ENCODE peak calls at places on chromosomes 12 and 14, in eight cellular contexts. One of them, this sample, is unnamed.

GRCh38 chr12:124917135-124917840 is 2.8 kb upstream of the UBC start:
- DNase-seq in breast epithelium: peak; percentile 99
- DNase-seq in H1: peak; percentile 97
- DNase-seq in transverse colon: peak; percentile 97
- DNase-seq in sigmoid colon: peak; percentile 100
- DNase-seq in heart left ventricle: peak; percentile 98
- DNase-seq in adrenal gland: peak; percentile 99
- DNase-seq in A549: peak; percentile 100
- DNase-seq in this sample: peak; percentile 99

GRCh38 chr14:60217713-60218112 is 31.3 kb upstream of the PPM1A start:
- DNase-seq in breast epithelium: no peak
- DNase-seq in H1: no peak
- DNase-seq in transverse colon: no peak
- DNase-seq in sigmoid colon: no peak
- DNase-seq in heart left ventricle: no peak
- DNase-seq in adrenal gland: no peak
- DNase-seq in A549: no peak
- DNase-seq in this sample: no peak

GRCh38 chr14:97975960-97976359 is 1178.8 kb downstream of the VRK1 start:
- DNase-seq in breast epithelium: no peak
- DNase-seq in H1: no peak
- DNase-seq in transverse colon: no peak
- DNase-seq in sigmoid colon: no peak
- DNase-seq in heart left ventricle: no peak
- DNase-seq in adrenal gland: no peak
- DNase-seq in A549: no peak
- DNase-seq in this sample: no peak

GRCh38 chr14:81137316-81137715 is 83.4 kb downstream of the GTF2A1 start:
- DNase-seq in breast epithelium: no peak
- DNase-seq in H1: no peak
- DNase-seq in transverse colon: no peak
- DNase-seq in sigmoid colon: no peak
- DNase-seq in heart left ventricle: no peak
- DNase-seq in adrenal gland: peak; percentile 71
- DNase-seq in A549: peak; percentile 41
- DNase-seq in this sample: no peak

GRCh38 chr12:116194935-116195431 is 82.5 kb downstream of the MED13L start:
- DNase-seq in breast epithelium: no peak
- DNase-seq in H1: no peak
- DNase-seq in transverse colon: peak; percentile 8
- DNase-seq in sigmoid colon: no peak
- DNase-seq in heart left ventricle: no peak
- DNase-seq in adrenal gland: no peak
- DNase-seq in A549: peak; percentile 14
- DNase-seq in this sample: no peak

GRCh38 chr14:71108398-71109114 is 201.3 kb downstream of the PCNX1 start:
- DNase-seq in breast epithelium: no peak
- DNase-seq in H1: no peak
- DNase-seq in transverse colon: no peak
- DNase-seq in sigmoid colon: no peak
- DNase-seq in heart left ventricle: no peak
- DNase-seq in adrenal gland: no peak
- DNase-seq in A549: no peak
- DNase-seq in this sample: no peak

GRCh38 chr14:88333036-88333435 is 10.0 kb upstream of the KCNK10 start:
- DNase-seq in breast epithelium: no peak
- DNase-seq in H1: no peak
- DNase-seq in transverse colon: no peak
- DNase-seq in sigmoid colon: no peak
- DNase-seq in heart left ventricle: no peak
- DNase-seq in adrenal gland: no peak
- DNase-seq in A549: no peak
- DNase-seq in this sample: no peak

GRCh38 chr12:25707056-25707455 is 154.0 kb upstream of the LMNTD1 start:
- DNase-seq in breast epithelium: no peak
- DNase-seq in H1: no peak
- DNase-seq in transverse colon: no peak
- DNase-seq in sigmoid colon: no peak
- DNase-seq in heart left ventricle: no peak
- DNase-seq in adrenal gland: no peak
- DNase-seq in A549: no peak
- DNase-seq in this sample: no peak

GRCh38 chr12:45745861-45746277 is 16.4 kb downstream of the ARID2 start:
- DNase-seq in breast epithelium: no peak
- DNase-seq in H1: no peak
- DNase-seq in transverse colon: no peak
- DNase-seq in sigmoid colon: no peak
- DNase-seq in heart left ventricle: no peak
- DNase-seq in adrenal gland: no peak
- DNase-seq in A549: peak; percentile 27
- DNase-seq in this sample: no peak

GRCh38 chr14:49727171-49727570 is 34.3 kb downstream of the KLHDC1 start:
- DNase-seq in breast epithelium: no peak
- DNase-seq in H1: no peak
- DNase-seq in transverse colon: no peak
- DNase-seq in sigmoid colon: no peak
- DNase-seq in heart left ventricle: no peak
- DNase-seq in adrenal gland: no peak
- DNase-seq in A549: no peak
- DNase-seq in this sample: no peak

GRCh38 chr12:124305776-124306685 is 11.1 kb downstream of the RFLNA start:
- DNase-seq in breast epithelium: no peak
- DNase-seq in H1: no peak
- DNase-seq in transverse colon: no peak
- DNase-seq in sigmoid colon: no peak
- DNase-seq in heart left ventricle: no peak
- DNase-seq in adrenal gland: no peak
- DNase-seq in A549: no peak
- DNase-seq in this sample: no peak

GRCh38 chr14:68403191-68403781 is 389.6 kb downstream of the ZFP36L1 start:
- DNase-seq in breast epithelium: no peak
- DNase-seq in H1: no peak
- DNase-seq in transverse colon: no peak
- DNase-seq in sigmoid colon: no peak
- DNase-seq in heart left ventricle: no peak
- DNase-seq in adrenal gland: no peak
- DNase-seq in A549: no peak
- DNase-seq in this sample: no peak

GRCh38 chr14:50344116-50344775 is 32.1 kb downstream of the DMAC2L start:
- DNase-seq in breast epithelium: no peak
- DNase-seq in H1: no peak
- DNase-seq in transverse colon: no peak
- DNase-seq in sigmoid colon: no peak
- DNase-seq in heart left ventricle: no peak
- DNase-seq in adrenal gland: no peak
- DNase-seq in A549: no peak
- DNase-seq in this sample: no peak

GRCh38 chr12:71183018-71183417 is 25.2 kb upstream of the TSPAN8 start:
- DNase-seq in breast epithelium: no peak
- DNase-seq in H1: no peak
- DNase-seq in transverse colon: no peak
- DNase-seq in sigmoid colon: no peak
- DNase-seq in heart left ventricle: no peak
- DNase-seq in adrenal gland: peak; percentile 57
- DNase-seq in A549: no peak
- DNase-seq in this sample: no peak

GRCh38 chr14:64038857-64039542 is 186.2 kb downstream of the SYNE2 start:
- DNase-seq in breast epithelium: no peak
- DNase-seq in H1: no peak
- DNase-seq in transverse colon: no peak
- DNase-seq in sigmoid colon: no peak
- DNase-seq in heart left ventricle: no peak
- DNase-seq in adrenal gland: no peak
- DNase-seq in A549: no peak
- DNase-seq in this sample: no peak

GRCh38 chr14:82766128-82766527 is 1232.5 kb upstream of the SEL1L start:
- DNase-seq in breast epithelium: no peak
- DNase-seq in H1: no peak
- DNase-seq in transverse colon: no peak
- DNase-seq in sigmoid colon: no peak
- DNase-seq in heart left ventricle: no peak
- DNase-seq in adrenal gland: no peak
- DNase-seq in A549: no peak
- DNase-seq in this sample: no peak

GRCh38 chr12:26783791-26784379 is 49.1 kb downstream of the ITPR2 start:
- DNase-seq in breast epithelium: no peak
- DNase-seq in H1: no peak
- DNase-seq in transverse colon: no peak
- DNase-seq in sigmoid colon: no peak
- DNase-seq in heart left ventricle: no peak
- DNase-seq in adrenal gland: no peak
- DNase-seq in A549: no peak
- DNase-seq in this sample: no peak

GRCh38 chr14:105855893-105856675 is 329.7 kb downstream of the TMEM121 start:
- DNase-seq in breast epithelium: no peak
- DNase-seq in H1: no peak
- DNase-seq in transverse colon: peak; percentile 7
- DNase-seq in sigmoid colon: peak; percentile 47
- DNase-seq in heart left ventricle: no peak
- DNase-seq in adrenal gland: peak; percentile 8
- DNase-seq in A549: no peak
- DNase-seq in this sample: no peak

GRCh38 chr14:35878272-35879140 is 52.4 kb downstream of the BRMS1L start:
- DNase-seq in breast epithelium: no peak
- DNase-seq in H1: no peak
- DNase-seq in transverse colon: peak; percentile 37
- DNase-seq in sigmoid colon: no peak
- DNase-seq in heart left ventricle: peak; percentile 32
- DNase-seq in adrenal gland: peak; percentile 84
- DNase-seq in A549: peak; percentile 74
- DNase-seq in this sample: no peak

GRCh38 chr12:52949413-52950331 is 754 bp downstream of the KRT18 start:
- DNase-seq in breast epithelium: peak; percentile 83
- DNase-seq in H1: no peak
- DNase-seq in transverse colon: peak; percentile 85
- DNase-seq in sigmoid colon: no peak
- DNase-seq in heart left ventricle: no peak
- DNase-seq in adrenal gland: peak; percentile 70
- DNase-seq in A549: peak; percentile 95
- DNase-seq in this sample: no peak
- TF ChIP-seq POLR2A in breast epithelium: no peak
- TF ChIP-seq POLR2A in H1: peak; percentile 73
- TF ChIP-seq POLR2A in transverse colon: peak; percentile 95
- TF ChIP-seq POLR2A in sigmoid colon: peak; percentile 76
- TF ChIP-seq POLR2A in heart left ventricle: no peak
- TF ChIP-seq POLR2A in adrenal gland: no peak
- TF ChIP-seq POLR2A in A549: peak; percentile 49
- TF ChIP-seq POLR2A in this sample: no peak

GRCh38 chr12:3558255-3558654 is 67.3 kb downstream of the PRMT8 start:
- DNase-seq in breast epithelium: no peak
- DNase-seq in H1: no peak
- DNase-seq in transverse colon: no peak
- DNase-seq in sigmoid colon: no peak
- DNase-seq in heart left ventricle: no peak
- DNase-seq in adrenal gland: no peak
- DNase-seq in A549: no peak
- DNase-seq in this sample: no peak

GRCh38 chr12:3562484-3562883 is 71.5 kb downstream of the PRMT8 start:
- DNase-seq in breast epithelium: no peak
- DNase-seq in H1: no peak
- DNase-seq in transverse colon: no peak
- DNase-seq in sigmoid colon: no peak
- DNase-seq in heart left ventricle: no peak
- DNase-seq in adrenal gland: no peak
- DNase-seq in A549: no peak
- DNase-seq in this sample: no peak

GRCh38 chr12:3558854-3559253 is 67.9 kb downstream of the PRMT8 start:
- DNase-seq in breast epithelium: no peak
- DNase-seq in H1: no peak
- DNase-seq in transverse colon: no peak
- DNase-seq in sigmoid colon: no peak
- DNase-seq in heart left ventricle: no peak
- DNase-seq in adrenal gland: no peak
- DNase-seq in A549: no peak
- DNase-seq in this sample: no peak

GRCh38 chr12:3559601-3560294 is 68.7 kb downstream of the PRMT8 start:
- DNase-seq in breast epithelium: no peak
- DNase-seq in H1: no peak
- DNase-seq in transverse colon: no peak
- DNase-seq in sigmoid colon: no peak
- DNase-seq in heart left ventricle: no peak
- DNase-seq in adrenal gland: no peak
- DNase-seq in A549: no peak
- DNase-seq in this sample: no peak

GRCh38 chr12:3560295-3560620 is 69.3 kb downstream of the PRMT8 start:
- DNase-seq in breast epithelium: no peak
- DNase-seq in H1: no peak
- DNase-seq in transverse colon: no peak
- DNase-seq in sigmoid colon: no peak
- DNase-seq in heart left ventricle: no peak
- DNase-seq in adrenal gland: no peak
- DNase-seq in A549: no peak
- DNase-seq in this sample: no peak
- TF ChIP-seq CTCF in breast epithelium: no peak
- TF ChIP-seq CTCF in H1: no peak
- TF ChIP-seq CTCF in transverse colon: no peak
- TF ChIP-seq CTCF in sigmoid colon: no peak
- TF ChIP-seq CTCF in heart left ventricle: no peak
- TF ChIP-seq CTCF in adrenal gland: no peak
- TF ChIP-seq CTCF in A549: no peak
- TF ChIP-seq CTCF in this sample: no peak

DNA sequence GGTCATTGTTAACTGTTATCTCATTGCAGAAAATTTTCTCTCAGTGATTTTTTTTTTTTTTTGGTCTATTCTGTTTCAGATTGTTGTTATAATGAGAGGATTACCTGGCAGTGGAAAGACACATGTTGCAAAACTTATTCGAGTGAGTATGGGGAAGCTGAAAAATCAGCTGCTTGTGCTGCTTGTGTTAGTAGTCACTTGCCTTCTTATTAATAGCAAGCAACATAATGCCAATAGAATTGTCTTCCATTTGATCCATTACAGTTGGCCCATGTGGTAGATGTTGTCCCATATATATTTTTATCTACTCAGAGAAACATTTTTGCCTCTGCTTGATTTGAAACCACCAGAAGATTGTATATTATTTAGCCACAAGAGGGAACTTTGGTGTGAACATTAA is 53.0 kb downstream of the YLPM1 start:
- DNase-seq in breast epithelium: no peak
- DNase-seq in H1: no peak
- DNase-seq in transverse colon: no peak
- DNase-seq in sigmoid colon: no peak
- DNase-seq in heart left ventricle: no peak
- DNase-seq in adrenal gland: no peak
- DNase-seq in A549: no peak
- DNase-seq in this sample: no peak
- TF ChIP-seq POLR2A in breast epithelium: no peak
- TF ChIP-seq POLR2A in H1: no peak
- TF ChIP-seq POLR2A in transverse colon: no peak
- TF ChIP-seq POLR2A in sigmoid colon: no peak
- TF ChIP-seq POLR2A in heart left ventricle: no peak
- TF ChIP-seq POLR2A in adrenal gland: no peak
- TF ChIP-seq POLR2A in A549: no peak
- TF ChIP-seq POLR2A in this sample: no peak

DNA sequence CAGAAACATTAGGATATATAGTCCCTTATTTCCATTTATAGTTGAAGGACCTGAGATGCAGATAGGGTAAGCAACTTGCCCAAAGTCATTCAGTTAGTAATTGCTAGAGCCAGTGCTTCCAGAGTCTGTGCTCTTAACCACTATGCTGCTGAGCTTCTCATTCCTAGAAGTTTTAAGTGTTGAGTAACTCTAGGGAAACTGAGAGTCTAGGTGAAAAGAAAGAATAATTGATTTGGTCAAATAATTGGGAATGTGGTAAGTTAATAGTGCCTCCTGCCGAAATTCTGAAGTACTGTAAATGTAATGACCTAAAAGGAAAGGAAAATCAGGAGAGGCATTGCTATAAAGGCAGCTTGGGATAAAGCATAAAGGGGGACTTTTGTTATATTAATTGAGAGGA is 14.1 kb downstream of the PYROXD1 start:
- DNase-seq in breast epithelium: no peak
- DNase-seq in H1: no peak
- DNase-seq in transverse colon: no peak
- DNase-seq in sigmoid colon: no peak
- DNase-seq in heart left ventricle: no peak
- DNase-seq in adrenal gland: no peak
- DNase-seq in A549: no peak
- DNase-seq in this sample: no peak
- TF ChIP-seq CTCF in breast epithelium: no peak
- TF ChIP-seq CTCF in H1: peak; percentile 35
- TF ChIP-seq CTCF in transverse colon: no peak
- TF ChIP-seq CTCF in sigmoid colon: no peak
- TF ChIP-seq CTCF in heart left ventricle: no peak
- TF ChIP-seq CTCF in adrenal gland: no peak
- TF ChIP-seq CTCF in A549: peak; percentile 28
- TF ChIP-seq CTCF in this sample: no peak

This sample was measured in esophagus muscularis mucosa.